ENCODE peak calls at places on chromosomes 7 and 10, in seven cellular contexts. K is mesenchymal stem cell, N is fibroblast of lung, S is GM23338, P is cardiac muscle cell, V is OCI-LY7, F is K562. Q is an unnamed sample. For H3K36me3, the result is how much of the 10 kb centered on the place peaks cover.

GRCh38 chr7:98707076-98707475 is 90.0 kb downstream of the NPTX2 start:
- DNase-seq in K (no peak), N (no peak), S (no peak), P (no peak), V (no peak), F (no peak), Q (no peak)

GRCh38 chr7:97167749-97168148 is 50.3 kb downstream of the SDHAF3 start:
- DNase-seq in K (no peak), N (no peak), S (no peak), P (no peak), V (no peak), F (no peak), Q (no peak)

GRCh38 chr10:119817991-119818888 is 54.4 kb downstream of the MCMBP start:
- DNase-seq in K (peak), N (peak), S (peak), P (peak), V (no peak), F (no peak), Q (no peak)

GRCh38 chr7:116730097-116731018 is 58.4 kb downstream of the MET start:
- DNase-seq in K (no peak), N (no peak), S (no peak), P (no peak), V (no peak), F (no peak), Q (no peak)

GRCh38 chr10:131855763-131856401 is 44.9 kb upstream of the PPP2R2D start:
- DNase-seq in K (no peak), N (no peak), S (no peak), P (no peak), V (no peak), F (no peak), Q (no peak)

GRCh38 chr10:24382045-24382444 is 173.1 kb downstream of the KIAA1217 start:
- DNase-seq in K (no peak), N (no peak), S (no peak), P (no peak), V (no peak), F (no peak), Q (no peak)

GRCh38 chr7:127745445-127745844 is 93.5 kb downstream of the SND1 start:
- DNase-seq in K (no peak), N (no peak), S (no peak), P (no peak), V (no peak), F (no peak), Q (peak)

GRCh38 chr10:43119416-43120115 is 18.7 kb upstream of the CSGALNACT2 start:
- DNase-seq in K (no peak), N (no peak), S (no peak), P (no peak), V (no peak), F (no peak), Q (no peak)

GRCh38 chr7:79175390-79175789 is 278.1 kb downstream of the MAGI2 start:
- DNase-seq in K (no peak), N (no peak), S (no peak), P (no peak), V (no peak), F (no peak), Q (no peak)

GRCh38 chr10:96767611-96768010 is 47.3 kb upstream of the PIK3AP1 start:
- DNase-seq in K (no peak), N (no peak), S (no peak), P (no peak), V (no peak), F (no peak), Q (no peak)

GRCh38 chr10:607545-608196 is 81.8 kb downstream of the DIP2C start:
- DNase-seq in K (no peak), N (peak), S (no peak), P (no peak), V (no peak), F (no peak), Q (peak)
- H3K4me3 ChIP-seq in K (no peak), N (no peak), S (no peak), P (no peak), V (no peak), F (no peak), Q (peak)

DNA sequence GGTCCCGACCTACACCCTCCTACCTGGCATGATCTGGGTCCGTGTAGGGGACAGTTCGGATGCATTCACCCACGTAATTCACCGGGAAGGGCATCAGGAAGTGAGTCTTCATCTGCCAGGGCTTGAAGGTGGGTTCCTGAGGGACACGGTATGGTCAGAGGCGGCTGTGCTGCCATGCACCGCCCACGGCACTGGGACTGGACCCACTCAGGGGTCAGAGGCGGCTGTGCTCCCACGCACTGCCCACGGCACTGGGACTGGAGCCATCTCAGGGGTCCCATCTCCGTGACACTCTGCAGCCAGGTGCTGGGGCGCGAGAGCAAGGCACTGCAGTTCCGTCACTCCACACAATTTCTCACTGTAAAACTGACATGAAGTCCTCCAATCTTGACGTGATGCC is 29.2 kb downstream of the PITRM1 start:
- DNase-seq in K (no peak), N (no peak), S (no peak), P (no peak), V (no peak), F (no peak), Q (no peak)
- H3K36me3 ChIP-seq in K (half or more), N (under half), S (under half), P (half or more), V (half or more), F (half or more), Q (half or more)

GRCh38 chr7:37730489-37730888 is 46.9 kb downstream of the GPR141 start:
- DNase-seq in K (no peak), N (no peak), S (no peak), P (no peak), V (no peak), F (no peak), Q (no peak)
- H3K27ac ChIP-seq in K (no peak), N (no peak), S (no peak), P (no peak), V (no peak), F (no peak), Q (no peak)

GRCh38 chr10:91610919-91611318 is 22.0 kb downstream of the PPP1R3C start:
- DNase-seq in K (no peak), N (no peak), S (no peak), P (no peak), V (no peak), F (no peak), Q (no peak)

GRCh38 chr10:91613411-91614253 is 19.2 kb downstream of the PPP1R3C start:
- DNase-seq in K (peak), N (peak), S (no peak), P (peak), V (no peak), F (peak), Q (peak)

GRCh38 chr10:91616124-91616523 is 16.7 kb downstream of the PPP1R3C start:
- DNase-seq in K (no peak), N (peak), S (no peak), P (no peak), V (no peak), F (no peak), Q (no peak)

GRCh38 chr10:91617073-91617580 is 15.7 kb downstream of the PPP1R3C start:
- DNase-seq in K (peak), N (peak), S (no peak), P (peak), V (no peak), F (no peak), Q (no peak)

DNA sequence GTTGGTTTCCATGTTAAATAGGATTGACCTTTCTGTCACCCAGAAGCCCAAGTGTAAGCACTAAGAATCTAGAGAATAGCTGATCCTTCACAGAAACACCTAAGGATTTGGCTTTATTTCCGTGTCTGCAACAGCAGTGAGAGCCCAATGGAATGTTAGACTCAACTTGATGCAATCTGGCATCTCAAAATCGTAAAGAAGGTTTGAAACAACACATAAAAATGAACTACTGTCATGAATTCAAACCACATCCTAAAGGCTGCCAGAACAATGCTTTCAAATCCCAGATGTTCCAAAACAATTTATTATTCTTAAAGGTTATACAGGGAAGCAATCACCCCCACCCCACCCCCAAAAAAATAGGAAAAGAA is 18.6 kb downstream of the PPP1R3C start:
- DNase-seq in K (peak), N (peak), S (no peak), P (peak), V (no peak), F (no peak), Q (peak)
- H3K4me3 ChIP-seq in K (peak), N (no peak), S (no peak), P (no peak), V (no peak), F (no peak), Q (no peak)

GRCh38 chr7:107940146-107940489 is 49.1 kb downstream of the DLD start:
- DNase-seq in K (no peak), N (no peak), S (no peak), P (no peak), V (no peak), F (no peak), Q (no peak)
- H3K36me3 ChIP-seq in K (under half), N (under half), S (under half), P (under half), V (under half), F (half or more), Q (half or more)

GRCh38 chr10:72035488-72035887 is 52.9 kb downstream of the SPOCK2 start:
- DNase-seq in K (no peak), N (no peak), S (no peak), P (no peak), V (no peak), F (no peak), Q (no peak)

GRCh38 chr10:72030762-72031543 is 57.4 kb downstream of the SPOCK2 start:
- DNase-seq in K (no peak), N (no peak), S (peak), P (peak), V (no peak), F (no peak), Q (no peak)

GRCh38 chr10:72031706-72032105 is 56.6 kb downstream of the SPOCK2 start:
- DNase-seq in K (no peak), N (no peak), S (no peak), P (no peak), V (no peak), F (no peak), Q (no peak)

GRCh38 chr10:72034761-72035160 is 53.6 kb downstream of the SPOCK2 start:
- DNase-seq in K (no peak), N (no peak), S (no peak), P (no peak), V (no peak), F (no peak), Q (no peak)

DNA sequence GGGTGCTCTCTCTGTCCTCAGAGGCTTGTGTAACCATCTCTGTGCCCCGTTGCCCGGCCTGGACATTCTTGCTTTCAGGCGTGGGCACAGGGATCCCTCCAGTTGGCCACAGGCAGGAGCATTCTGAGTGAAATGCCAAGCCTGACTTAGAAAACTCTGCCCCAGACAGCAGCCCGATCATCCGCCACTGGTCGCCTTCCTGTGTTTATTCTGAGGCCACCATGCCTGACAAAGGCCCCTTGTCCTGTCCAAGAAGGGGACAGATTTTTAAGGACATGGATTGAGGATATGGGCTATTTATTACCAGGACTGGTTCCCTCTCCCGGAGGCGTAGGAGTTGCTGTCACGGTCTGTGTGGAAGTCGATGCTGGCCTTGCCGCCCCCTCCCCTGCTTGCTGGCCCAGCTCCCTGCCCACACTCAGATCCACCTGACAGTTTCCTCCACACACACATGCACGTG is 54.3 kb downstream of the SPOCK2 start:
- DNase-seq in K (no peak), N (no peak), S (no peak), P (no peak), V (no peak), F (no peak), Q (no peak)
- H3K27ac ChIP-seq in K (no peak), N (no peak), S (no peak), P (no peak), V (no peak), F (no peak), Q (no peak)

GRCh38 chr10:118568327-118568848 is 27.1 kb downstream of the PRLHR start:
- DNase-seq in K (peak), N (peak), S (peak), P (peak), V (peak), F (peak), Q (peak)
- H3K4me3 ChIP-seq in K (peak), N (no peak), S (no peak), P (no peak), V (no peak), F (no peak), Q (no peak)

DNA sequence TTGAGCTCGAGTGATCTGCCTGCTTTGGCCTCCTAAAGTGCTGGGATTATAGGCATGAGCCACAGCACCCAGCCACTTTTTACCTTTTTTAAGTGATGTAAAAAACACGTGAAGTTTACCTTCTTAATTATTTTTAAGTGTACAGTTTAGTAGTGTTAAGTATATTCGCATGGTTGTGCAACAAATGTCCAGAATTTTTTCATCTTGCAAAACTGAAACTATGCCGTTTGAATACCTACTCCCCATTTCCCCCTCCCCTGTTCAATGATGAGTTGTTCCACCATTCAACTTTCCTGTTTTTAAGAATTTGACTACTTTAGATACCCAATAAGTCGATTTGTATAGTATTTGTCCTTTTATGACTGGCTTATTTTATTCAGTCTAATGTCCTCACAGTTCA is 10.9 kb downstream of the NRBF2 start:
- DNase-seq in K (no peak), N (no peak), S (no peak), P (no peak), V (no peak), F (no peak), Q (no peak)
- H3K36me3 ChIP-seq in K (under half), N (under half), S (under half), P (under half), V (half or more), F (under half), Q (under half)

Q was measured in SJSA1.